ENCODE peak calls at places on chromosomes 13 and 19, in six cellular contexts. R, J, C, O, K and Y are unnamed samples.

GRCh38 chr13:100128373-100128772 is 39.5 kb downstream of the PCCA start:
- DNase-seq in K (no peak), C (peak; percentile 82), O (no peak), R (peak; percentile 38), J (no peak), Y (peak; percentile 25)

GRCh38 chr19:11028146-11028545 is 61.1 kb upstream of the LDLR start:
- DNase-seq in O (no peak), R (no peak), C (no peak), K (no peak), J (no peak), Y (no peak)

GRCh38 chr19:10681658-10682057 is 19.6 kb upstream of the QTRT1 start:
- DNase-seq in R (no peak), O (no peak), J (no peak), K (no peak), C (no peak), Y (no peak)

GRCh38 chr13:80923907-80924306 is 583.0 kb upstream of the SPRY2 start:
- DNase-seq in R (no peak), K (no peak), C (no peak), J (no peak), O (no peak), Y (no peak)

GRCh38 chr19:23785982-23786381 is 27.3 kb upstream of the ZNF681 start:
- DNase-seq in R (no peak), J (no peak), K (no peak), C (no peak), O (no peak), Y (no peak)

GRCh38 chr13:97114696-97115095 is 107.4 kb upstream of the MBNL2 start:
- DNase-seq in C (no peak), K (no peak), R (no peak), O (no peak), J (no peak), Y (no peak)

GRCh38 chr13:76813874-76814273 is 72.3 kb downstream of the KCTD12 start:
- DNase-seq in J (no peak), K (peak; percentile 56), O (no peak), C (no peak), R (no peak), Y (no peak)

GRCh38 chr13:101019126-101019525 is 344.5 kb upstream of the TMTC4 start:
- DNase-seq in J (no peak), C (no peak), O (no peak), R (no peak), K (no peak), Y (peak; percentile 44)

GRCh38 chr13:23384111-23384510 is 49.4 kb downstream of the SACS start:
- DNase-seq in R (no peak), J (no peak), K (no peak), C (peak; percentile 61), O (no peak), Y (peak; percentile 71)

GRCh38 chr19:19416280-19416679 is 10.8 kb downstream of the GATAD2A start:
- DNase-seq in R (no peak), O (no peak), K (no peak), J (no peak), C (no peak), Y (no peak)

GRCh38 chr13:83088858-83089257 is 793.4 kb downstream of the SLITRK1 start:
- DNase-seq in K (no peak), C (no peak), J (no peak), O (no peak), R (no peak), Y (no peak)

GRCh38 chr19:50555447-50556235 is 12.6 kb downstream of the LRRC4B start:
- DNase-seq in J (peak; percentile 52), O (no peak), R (no peak), K (no peak), C (no peak), Y (no peak)

GRCh38 chr13:95233026-95233635 is 68.1 kb downstream of the ABCC4 start:
- DNase-seq in R (no peak), K (no peak), O (no peak), J (no peak), C (no peak), Y (no peak)

GRCh38 chr19:35937345-35938281 is 1.4 kb downstream of the LRFN3 start:
- DNase-seq in J (no peak), R (no peak), O (no peak), K (no peak), C (no peak), Y (no peak)

GRCh38 chr19:811007-811434 is 10.7 kb downstream of the PLPPR3 start:
- DNase-seq in R (no peak), K (no peak), O (no peak), C (no peak), J (no peak), Y (no peak)

GRCh38 chr19:8881512-8881911 is 49.3 kb downstream of the MBD3L1 start:
- DNase-seq in J (no peak), R (no peak), C (no peak), O (no peak), K (no peak), Y (no peak)

GRCh38 chr19:55554302-55554701 is 9.0 kb upstream of the SBK3 start:
- DNase-seq in J (no peak), R (no peak), C (no peak), K (no peak), O (no peak), Y (no peak)

GRCh38 chr19:13095393-13095784 is 7.3 kb downstream of the LYL1 start:
- DNase-seq in K (no peak), R (no peak), J (no peak), O (no peak), C (no peak), Y (no peak)

GRCh38 chr13:64753606-64754005 is 2476.5 kb downstream of the PCDH9 start:
- DNase-seq in K (no peak), O (no peak), C (no peak), J (no peak), R (no peak), Y (no peak)

GRCh38 chr19:58379276-58379675 is 1.6 kb downstream of the ZNF837 start:
- DNase-seq in K (peak; percentile 42), O (no peak), C (no peak), R (no peak), J (no peak), Y (no peak)

GRCh38 chr13:76861859-76862258 is 24.3 kb downstream of the KCTD12 start:
- DNase-seq in R (no peak), O (no peak), C (no peak), J (no peak), K (no peak), Y (no peak)

GRCh38 chr13:73505487-73505886 is 446.7 kb downstream of the KLF5 start:
- DNase-seq in C (no peak), J (no peak), K (no peak), R (no peak), O (no peak), Y (no peak)

GRCh38 chr13:113367771-113368170 is 3.8 kb upstream of the GRTP1 start:
- DNase-seq in K (no peak), O (no peak), C (no peak), J (no peak), R (no peak), Y (no peak)

GRCh38 chr19:19050731-19051130 is 13.1 kb upstream of the SLC25A42 start:
- DNase-seq in R (no peak), O (no peak), C (no peak), K (no peak), J (no peak), Y (no peak)

GRCh38 chr19:53809518-53810186 is 14.5 kb downstream of the NLRP12 start:
- DNase-seq in O (no peak), C (peak; percentile 26), J (peak; percentile 75), R (no peak), K (no peak), Y (no peak)

GRCh38 chr13:24288870-24289269 is 20.5 kb upstream of the C1QTNF9 start:
- DNase-seq in C (no peak), O (no peak), J (no peak), R (no peak), K (no peak), Y (no peak)

GRCh38 chr13:109254271-109254670 is 532.1 kb downstream of the IRS2 start:
- DNase-seq in C (no peak), R (no peak), K (no peak), O (no peak), J (no peak), Y (no peak)

GRCh38 chr13:22789027-22789593 is 391.7 kb upstream of the SGCG start:
- DNase-seq in R (no peak), O (no peak), K (no peak), J (no peak), C (no peak), Y (no peak)

GRCh38 chr13:41017153-41017552 is 2.0 kb downstream of the ELF1 start:
- DNase-seq in K (no peak), C (no peak), O (no peak), R (no peak), J (no peak), Y (no peak)

GRCh38 chr19:42201489-42202289 is 15.8 kb downstream of the DEDD2 start:
- DNase-seq in K (no peak), R (no peak), C (no peak), J (no peak), O (no peak), Y (no peak)

GRCh38 chr13:113654591-113655357 is 3.2 kb downstream of the ATP4B start:
- DNase-seq in R (no peak), C (no peak), J (no peak), O (no peak), K (no peak), Y (no peak)

GRCh38 chr13:51827254-51827653 is 17.7 kb downstream of the TMEM272 start:
- DNase-seq in J (no peak), K (no peak), O (no peak), C (no peak), R (no peak), Y (no peak)